ENCODE peak calls at places on chromosomes 7 and 10, in five cellular contexts. One of them, this sample, is unnamed. For H3K4me1, the result is how much of the 10 kb centered on the place peaks cover.

GRCh38 chr10:93319096-93319495 is 163.0 kb downstream of the MYOF start:
- DNase-seq in suprapubic skin: no peak
- DNase-seq in A549: no peak
- DNase-seq in ovary: no peak
- DNase-seq in transverse colon: no peak
- DNase-seq in this sample: no peak

GRCh38 chr10:59880976-59881510 is 25.3 kb downstream of the CCDC6 start:
- DNase-seq in suprapubic skin: no peak
- DNase-seq in A549: no peak
- DNase-seq in ovary: no peak
- DNase-seq in transverse colon: no peak
- DNase-seq in this sample: no peak

GRCh38 chr7:156820445-156821063 is 72.4 kb downstream of the LMBR1 start:
- DNase-seq in suprapubic skin: no peak
- DNase-seq in A549: no peak
- DNase-seq in ovary: no peak
- DNase-seq in transverse colon: no peak
- DNase-seq in this sample: no peak

GRCh38 chr10:14282271-14282670 is 48.5 kb downstream of the FRMD4A start:
- DNase-seq in suprapubic skin: no peak
- DNase-seq in A549: peak
- DNase-seq in ovary: no peak
- DNase-seq in transverse colon: no peak
- DNase-seq in this sample: no peak

GRCh38 chr7:49520971-49521370 is 252.5 kb upstream of the VWC2 start:
- DNase-seq in suprapubic skin: no peak
- DNase-seq in A549: no peak
- DNase-seq in ovary: no peak
- DNase-seq in transverse colon: no peak
- DNase-seq in this sample: no peak

GRCh38 chr7:133552079-133552478 is 299.2 kb downstream of the EXOC4 start:
- DNase-seq in suprapubic skin: no peak
- DNase-seq in A549: no peak
- DNase-seq in ovary: no peak
- DNase-seq in transverse colon: no peak
- DNase-seq in this sample: no peak

GRCh38 chr10:22503315-22504090 is 158.2 kb downstream of the SPAG6 start:
- DNase-seq in suprapubic skin: no peak
- DNase-seq in A549: no peak
- DNase-seq in ovary: no peak
- DNase-seq in transverse colon: no peak
- DNase-seq in this sample: no peak

GRCh38 chr7:137875746-137876145 is 29.0 kb upstream of the DGKI start:
- DNase-seq in suprapubic skin: no peak
- DNase-seq in A549: no peak
- DNase-seq in ovary: no peak
- DNase-seq in transverse colon: no peak
- DNase-seq in this sample: no peak

GRCh38 chr10:29658984-29659769 is 24.4 kb upstream of the SVIL start:
- DNase-seq in suprapubic skin: no peak
- DNase-seq in A549: peak
- DNase-seq in ovary: peak
- DNase-seq in transverse colon: peak
- DNase-seq in this sample: peak

GRCh38 chr10:118045842-118046490 is 775 bp downstream of the RAB11FIP2 start:
- DNase-seq in suprapubic skin: peak
- DNase-seq in A549: peak
- DNase-seq in ovary: peak
- DNase-seq in transverse colon: peak
- DNase-seq in this sample: peak

GRCh38 chr10:130787252-130787651 is 524.3 kb downstream of the TCERG1L start:
- DNase-seq in suprapubic skin: no peak
- DNase-seq in A549: no peak
- DNase-seq in ovary: no peak
- DNase-seq in transverse colon: no peak
- DNase-seq in this sample: no peak

GRCh38 chr10:59362184-59362966 is at the start of gene FAM13C:
- DNase-seq in suprapubic skin: peak
- DNase-seq in A549: peak
- DNase-seq in ovary: peak
- DNase-seq in transverse colon: peak
- DNase-seq in this sample: peak

GRCh38 chr7:19203686-19204085 is 58.5 kb upstream of the FERD3L start:
- DNase-seq in suprapubic skin: no peak
- DNase-seq in A549: no peak
- DNase-seq in ovary: no peak
- DNase-seq in transverse colon: no peak
- DNase-seq in this sample: no peak

GRCh38 chr10:97923057-97923456 is 73.4 kb downstream of the GOLGA7B start:
- DNase-seq in suprapubic skin: peak
- DNase-seq in A549: no peak
- DNase-seq in ovary: no peak
- DNase-seq in transverse colon: no peak
- DNase-seq in this sample: no peak

GRCh38 chr7:28442540-28443420 is 30.5 kb downstream of the CREB5 start:
- DNase-seq in suprapubic skin: no peak
- DNase-seq in A549: no peak
- DNase-seq in ovary: no peak
- DNase-seq in transverse colon: no peak
- DNase-seq in this sample: no peak

GRCh38 chr7:47806701-47807103 is 141.6 kb downstream of the PKD1L1 start:
- DNase-seq in suprapubic skin: no peak
- DNase-seq in A549: no peak
- DNase-seq in ovary: peak
- DNase-seq in transverse colon: no peak
- DNase-seq in this sample: peak

GRCh38 chr7:64098-64521 is 128.3 kb upstream of the FAM20C start:
- DNase-seq in suprapubic skin: peak
- DNase-seq in A549: peak
- DNase-seq in ovary: peak
- DNase-seq in transverse colon: peak
- DNase-seq in this sample: peak

GRCh38 chr10:127991543-127992255 is 84.8 kb downstream of the PTPRE start:
- DNase-seq in suprapubic skin: no peak
- DNase-seq in A549: no peak
- DNase-seq in ovary: no peak
- DNase-seq in transverse colon: no peak
- DNase-seq in this sample: peak

GRCh38 chr10:127996586-127996985 is 89.7 kb downstream of the PTPRE start:
- DNase-seq in suprapubic skin: no peak
- DNase-seq in A549: no peak
- DNase-seq in ovary: no peak
- DNase-seq in transverse colon: no peak
- DNase-seq in this sample: peak

GRCh38 chr10:127990846-127991542 is 84.1 kb downstream of the PTPRE start:
- DNase-seq in suprapubic skin: no peak
- DNase-seq in A549: peak
- DNase-seq in ovary: no peak
- DNase-seq in transverse colon: no peak
- DNase-seq in this sample: peak

GRCh38 chr10:127992376-127992775 is 85.5 kb downstream of the PTPRE start:
- DNase-seq in suprapubic skin: no peak
- DNase-seq in A549: no peak
- DNase-seq in ovary: no peak
- DNase-seq in transverse colon: no peak
- DNase-seq in this sample: peak

DNA sequence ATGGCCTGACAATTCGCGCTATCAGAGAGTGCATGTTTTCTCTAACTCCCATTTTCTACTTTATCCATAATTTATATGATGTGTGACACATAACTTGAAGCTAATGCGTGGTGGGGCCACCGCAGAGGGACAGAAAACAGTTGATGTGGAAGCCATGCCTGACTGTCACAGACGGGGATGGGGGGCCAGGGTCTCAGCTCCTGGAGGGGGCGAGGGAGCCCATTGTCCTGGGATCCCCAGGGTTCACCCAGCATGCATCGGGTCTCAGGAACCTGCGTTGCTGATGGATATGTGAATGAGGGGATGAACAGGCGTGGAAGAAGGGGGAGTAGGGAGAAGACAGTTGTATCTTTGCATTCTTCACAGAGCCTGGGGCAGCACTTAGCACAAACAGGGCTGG is 86.4 kb downstream of the PTPRE start:
- DNase-seq in suprapubic skin: no peak
- DNase-seq in A549: no peak
- DNase-seq in ovary: no peak
- DNase-seq in transverse colon: no peak
- DNase-seq in this sample: peak
- H3K4me1 ChIP-seq in suprapubic skin: under half
- H3K4me1 ChIP-seq in A549: under half
- H3K4me1 ChIP-seq in ovary: under half
- H3K4me1 ChIP-seq in transverse colon: under half
- H3K4me1 ChIP-seq in this sample: under half

GRCh38 chr10:124417846-124418725 is 637 bp downstream of the OAT start:
- DNase-seq in suprapubic skin: peak
- DNase-seq in A549: peak
- DNase-seq in ovary: peak
- DNase-seq in transverse colon: peak
- DNase-seq in this sample: peak

GRCh38 chr10:124422742-124423141 is 4.0 kb upstream of the OAT start:
- DNase-seq in suprapubic skin: no peak
- DNase-seq in A549: no peak
- DNase-seq in ovary: no peak
- DNase-seq in transverse colon: no peak
- DNase-seq in this sample: no peak

GRCh38 chr10:124419635-124420034 is 912 bp upstream of the OAT start:
- DNase-seq in suprapubic skin: peak
- DNase-seq in A549: no peak
- DNase-seq in ovary: no peak
- DNase-seq in transverse colon: no peak
- DNase-seq in this sample: no peak

GRCh38 chr10:124418726-124419501 is at the start of gene OAT:
- DNase-seq in suprapubic skin: peak
- DNase-seq in A549: peak
- DNase-seq in ovary: peak
- DNase-seq in transverse colon: peak
- DNase-seq in this sample: peak

DNA sequence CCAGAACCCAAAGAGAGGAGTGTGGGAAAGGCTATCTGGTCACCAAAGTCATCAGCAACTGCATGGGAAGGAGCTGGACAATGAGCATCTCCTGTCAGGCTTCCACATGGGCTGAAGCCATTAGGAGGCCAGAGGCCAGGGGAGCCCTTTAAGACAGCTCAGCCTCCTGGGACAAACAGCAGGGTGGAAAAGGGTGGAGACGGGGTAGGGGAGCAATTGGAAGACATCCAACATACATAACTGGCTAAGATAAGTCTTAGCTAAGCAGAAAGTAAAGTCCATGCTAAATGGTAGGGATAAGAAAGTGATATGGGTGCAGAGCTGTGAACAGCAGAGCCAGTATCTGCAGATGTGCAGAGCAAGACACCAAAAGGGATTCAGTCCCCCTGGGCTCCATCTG is 1.5 kb upstream of the OAT start:
- DNase-seq in suprapubic skin: peak
- DNase-seq in A549: no peak
- DNase-seq in ovary: no peak
- DNase-seq in transverse colon: no peak
- DNase-seq in this sample: no peak
- TF ChIP-seq EP300 in suprapubic skin: no peak
- TF ChIP-seq EP300 in A549: no peak
- TF ChIP-seq EP300 in ovary: no peak
- TF ChIP-seq EP300 in transverse colon: no peak
- TF ChIP-seq EP300 in this sample: no peak

GRCh38 chr7:24580283-24580946 is 7.2 kb downstream of the PALS2 start:
- DNase-seq in suprapubic skin: no peak
- DNase-seq in A549: peak
- DNase-seq in ovary: no peak
- DNase-seq in transverse colon: no peak
- DNase-seq in this sample: no peak
- H3K4me1 ChIP-seq in suprapubic skin: under half
- H3K4me1 ChIP-seq in A549: under half
- H3K4me1 ChIP-seq in ovary: under half
- H3K4me1 ChIP-seq in transverse colon: under half
- H3K4me1 ChIP-seq in this sample: under half

GRCh38 chr7:73851410-73852338 is 9.3 kb upstream of the TMEM270 start:
- DNase-seq in suprapubic skin: no peak
- DNase-seq in A549: peak
- DNase-seq in ovary: no peak
- DNase-seq in transverse colon: no peak
- DNase-seq in this sample: no peak
- TF ChIP-seq EP300 in suprapubic skin: no peak
- TF ChIP-seq EP300 in A549: no peak
- TF ChIP-seq EP300 in ovary: no peak
- TF ChIP-seq EP300 in transverse colon: no peak
- TF ChIP-seq EP300 in this sample: no peak

GRCh38 chr7:22680482-22680901 is 46.5 kb upstream of the IL6 start:
- DNase-seq in suprapubic skin: no peak
- DNase-seq in A549: no peak
- DNase-seq in ovary: no peak
- DNase-seq in transverse colon: no peak
- DNase-seq in this sample: no peak

GRCh38 chr7:22676385-22676784 is 50.6 kb upstream of the IL6 start:
- DNase-seq in suprapubic skin: no peak
- DNase-seq in A549: no peak
- DNase-seq in ovary: no peak
- DNase-seq in transverse colon: no peak
- DNase-seq in this sample: no peak

GRCh38 chr7:22675917-22676343 is 51.1 kb upstream of the IL6 start:
- DNase-seq in suprapubic skin: no peak
- DNase-seq in A549: no peak
- DNase-seq in ovary: no peak
- DNase-seq in transverse colon: peak
- DNase-seq in this sample: no peak

GRCh38 chr7:22675436-22675835 is 51.6 kb upstream of the IL6 start:
- DNase-seq in suprapubic skin: no peak
- DNase-seq in A549: no peak
- DNase-seq in ovary: no peak
- DNase-seq in transverse colon: no peak
- DNase-seq in this sample: no peak

GRCh38 chr7:22677680-22678079 is 49.3 kb upstream of the IL6 start:
- DNase-seq in suprapubic skin: no peak
- DNase-seq in A549: no peak
- DNase-seq in ovary: no peak
- DNase-seq in transverse colon: no peak
- DNase-seq in this sample: no peak
- H3K4me1 ChIP-seq in suprapubic skin: under half
- H3K4me1 ChIP-seq in A549: under half
- H3K4me1 ChIP-seq in ovary: under half
- H3K4me1 ChIP-seq in transverse colon: under half
- H3K4me1 ChIP-seq in this sample: under half

This sample was measured in sigmoid colon.